ENCODE peak calls at places on chromosome 4, in five cellular contexts. One of them, this sample, is unnamed.

GRCh38 chr4:2583517-2583916 is 47.1 kb downstream of the FAM193A start:
- DNase-seq in activated T-helper 1 cell treated with anti-CD3 and anti-CD28 coated beads, Interleukin-2, amount 50 U/mL, for 16 hours: no peak
- DNase-seq in BE2C: no peak
- DNase-seq in activated CD4-positive, alpha-beta T cell treated with anti-CD3 and anti-CD28 coated beads for 24 hours: no peak
- DNase-seq in dermis microvascular lymphatic vessel endothelial cell: no peak
- DNase-seq in this sample: no peak

GRCh38 chr4:38672247-38673071 is 8.5 kb downstream of the KLF3 start:
- DNase-seq in activated T-helper 1 cell treated with anti-CD3 and anti-CD28 coated beads, Interleukin-2, amount 50 U/mL, for 16 hours: no peak
- DNase-seq in BE2C: no peak
- DNase-seq in activated CD4-positive, alpha-beta T cell treated with anti-CD3 and anti-CD28 coated beads for 24 hours: no peak
- DNase-seq in dermis microvascular lymphatic vessel endothelial cell: no peak
- DNase-seq in this sample: no peak

GRCh38 chr4:109721033-109721432 is 8.8 kb downstream of the PLA2G12A start:
- DNase-seq in activated T-helper 1 cell treated with anti-CD3 and anti-CD28 coated beads, Interleukin-2, amount 50 U/mL, for 16 hours: no peak
- DNase-seq in BE2C: no peak
- DNase-seq in activated CD4-positive, alpha-beta T cell treated with anti-CD3 and anti-CD28 coated beads for 24 hours: no peak
- DNase-seq in dermis microvascular lymphatic vessel endothelial cell: no peak
- DNase-seq in this sample: no peak

GRCh38 chr4:98745372-98745771 is 87.0 kb upstream of the TSPAN5 start:
- DNase-seq in activated T-helper 1 cell treated with anti-CD3 and anti-CD28 coated beads, Interleukin-2, amount 50 U/mL, for 16 hours: no peak
- DNase-seq in BE2C: peak
- DNase-seq in activated CD4-positive, alpha-beta T cell treated with anti-CD3 and anti-CD28 coated beads for 24 hours: no peak
- DNase-seq in dermis microvascular lymphatic vessel endothelial cell: peak
- DNase-seq in this sample: no peak

GRCh38 chr4:89486042-89486441 is 178.4 kb upstream of the GPRIN3 start:
- DNase-seq in activated T-helper 1 cell treated with anti-CD3 and anti-CD28 coated beads, Interleukin-2, amount 50 U/mL, for 16 hours: no peak
- DNase-seq in BE2C: no peak
- DNase-seq in activated CD4-positive, alpha-beta T cell treated with anti-CD3 and anti-CD28 coated beads for 24 hours: no peak
- DNase-seq in dermis microvascular lymphatic vessel endothelial cell: peak
- DNase-seq in this sample: peak

GRCh38 chr4:33091961-33092360 is 2371.8 kb downstream of the PCDH7 start:
- DNase-seq in activated T-helper 1 cell treated with anti-CD3 and anti-CD28 coated beads, Interleukin-2, amount 50 U/mL, for 16 hours: no peak
- DNase-seq in BE2C: no peak
- DNase-seq in activated CD4-positive, alpha-beta T cell treated with anti-CD3 and anti-CD28 coated beads for 24 hours: no peak
- DNase-seq in dermis microvascular lymphatic vessel endothelial cell: no peak
- DNase-seq in this sample: no peak

GRCh38 chr4:8586671-8587468 is 5.7 kb upstream of the CPZ start:
- DNase-seq in activated T-helper 1 cell treated with anti-CD3 and anti-CD28 coated beads, Interleukin-2, amount 50 U/mL, for 16 hours: no peak
- DNase-seq in BE2C: no peak
- DNase-seq in activated CD4-positive, alpha-beta T cell treated with anti-CD3 and anti-CD28 coated beads for 24 hours: no peak
- DNase-seq in dermis microvascular lymphatic vessel endothelial cell: no peak
- DNase-seq in this sample: no peak

GRCh38 chr4:129223955-129224354 is 128.0 kb downstream of the C4orf33 start:
- DNase-seq in activated T-helper 1 cell treated with anti-CD3 and anti-CD28 coated beads, Interleukin-2, amount 50 U/mL, for 16 hours: no peak
- DNase-seq in BE2C: peak
- DNase-seq in activated CD4-positive, alpha-beta T cell treated with anti-CD3 and anti-CD28 coated beads for 24 hours: no peak
- DNase-seq in dermis microvascular lymphatic vessel endothelial cell: no peak
- DNase-seq in this sample: no peak

GRCh38 chr4:1097553-1097952 is 15.8 kb downstream of the RNF212 start:
- DNase-seq in activated T-helper 1 cell treated with anti-CD3 and anti-CD28 coated beads, Interleukin-2, amount 50 U/mL, for 16 hours: no peak
- DNase-seq in BE2C: no peak
- DNase-seq in activated CD4-positive, alpha-beta T cell treated with anti-CD3 and anti-CD28 coated beads for 24 hours: no peak
- DNase-seq in dermis microvascular lymphatic vessel endothelial cell: no peak
- DNase-seq in this sample: no peak

GRCh38 chr4:120071192-120071795 is 4.6 kb upstream of the MAD2L1 start:
- DNase-seq in activated T-helper 1 cell treated with anti-CD3 and anti-CD28 coated beads, Interleukin-2, amount 50 U/mL, for 16 hours: no peak
- DNase-seq in BE2C: peak
- DNase-seq in activated CD4-positive, alpha-beta T cell treated with anti-CD3 and anti-CD28 coated beads for 24 hours: no peak
- DNase-seq in dermis microvascular lymphatic vessel endothelial cell: peak
- DNase-seq in this sample: peak

This sample was measured in lung microvascular endothelial cell.